ENCODE peak calls at places on chromosomes 2 and 18, in eight cellular contexts. Y is HEK293T; N is epithelial cell of prostate; S is NCI-H510A; W is glutamatergic neuron; T is cardiac fibroblast; O is brain microvascular endothelial cell; G is activated naive CD8-positive, alpha-beta T cell treated with anti-CD3 and anti-CD28 coated beads, Interleukin-2, amount 50 U/mL, for 24 hours. F is an unnamed sample.

GRCh38 chr2:122422384-122422991 is 667.0 kb downstream of the TSN start:
- DNase-seq in G (no peak), S (no peak), O (no peak), N (no peak), T (peak; percentile 36), W (no peak), Y (no peak), F (no peak)

GRCh38 chr2:161030260-161031063 is 129.8 kb upstream of the TANK start:
- DNase-seq in Y (no peak), S (no peak), W (no peak), G (no peak), T (peak; percentile 98), N (peak; percentile 93), O (peak; percentile 97), F (no peak)

GRCh38 chr18:64119916-64120315 is 29.0 kb downstream of the LINC00305 start:
- DNase-seq in S (no peak), O (no peak), Y (no peak), W (no peak), T (no peak), N (no peak), G (no peak), F (peak; percentile 9)

GRCh38 chr2:215973954-215974699 is 39.2 kb downstream of the MREG start:
- DNase-seq in T (no peak), S (no peak), W (no peak), N (peak; percentile 67), G (no peak), Y (no peak), O (no peak), F (no peak)

GRCh38 chr18:22952525-22952924 is 19.4 kb downstream of the RBBP8 start:
- DNase-seq in T (no peak), W (no peak), O (no peak), G (no peak), S (no peak), N (no peak), Y (no peak), F (no peak)

GRCh38 chr2:141392517-141393213 is 738.2 kb downstream of the LRP1B start:
- DNase-seq in G (no peak), O (peak; percentile 78), S (no peak), N (no peak), Y (no peak), W (no peak), T (peak; percentile 87), F (no peak)

GRCh38 chr2:157601807-157602206 is 26.9 kb downstream of the ACVR1C start:
- DNase-seq in W (no peak), G (no peak), O (no peak), Y (no peak), T (no peak), S (no peak), N (no peak), F (no peak)

GRCh38 chr2:100902833-100903405 is 83.0 kb downstream of the NPAS2 start:
- DNase-seq in O (peak; percentile 92), N (peak; percentile 64), Y (no peak), S (no peak), G (no peak), W (no peak), T (peak; percentile 78), F (no peak)

GRCh38 chr2:235055891-235056516 is 104.2 kb downstream of the SH3BP4 start:
- DNase-seq in G (no peak), W (no peak), N (no peak), T (peak; percentile 51), S (no peak), Y (peak; percentile 51), O (peak; percentile 24), F (no peak)